ENCODE peak calls at places on chromosomes 3 and 15, in nine cellular contexts. R, T, N, F, J, V, Z, Y and O are unnamed samples.

GRCh38 chr3:13767896-13768295 is 112.0 kb downstream of the WNT7A start:
- DNase-seq in R (no peak), T (no peak), N (peak; percentile 68), F (no peak), J (peak; percentile 18), V (no peak), Z (no peak), Y (no peak), O (no peak)

GRCh38 chr3:42020681-42021307 is 58.9 kb upstream of the ULK4 start:
- DNase-seq in R (peak; percentile 68), T (no peak), N (no peak), F (peak; percentile 81), J (no peak), V (no peak), Z (peak; percentile 70), Y (no peak), O (no peak)

GRCh38 chr3:53495518-53496501 is 1.4 kb downstream of the CACNA1D start:
- DNase-seq in R (peak; percentile 10), T (no peak), N (peak; percentile 74), F (no peak), J (peak; percentile 49), V (no peak), Z (no peak), Y (no peak), O (no peak)

GRCh38 chr3:175422744-175423143 is 563.6 kb downstream of the NAALADL2 start:
- DNase-seq in R (no peak), T (no peak), N (no peak), F (no peak), J (no peak), V (no peak), Z (no peak), Y (no peak), O (no peak)

GRCh38 chr3:120767106-120767505 is 24.6 kb downstream of the GTF2E1 start:
- DNase-seq in R (no peak), T (no peak), N (no peak), F (no peak), J (no peak), V (no peak), Z (no peak), Y (no peak), O (no peak)

GRCh38 chr3:48543271-48543866 is 13.2 kb downstream of the PFKFB4 start:
- DNase-seq in R (no peak), T (no peak), N (no peak), F (no peak), J (no peak), V (no peak), Z (peak; percentile 43), Y (no peak), O (no peak)

GRCh38 chr15:68682906-68683490 is 104.2 kb downstream of the CORO2B start:
- DNase-seq in R (no peak), T (no peak), N (no peak), F (no peak), J (no peak), V (peak; percentile 47), Z (no peak), Y (no peak), O (no peak)

GRCh38 chr3:81789686-81790085 is 28.2 kb upstream of the GBE1 start:
- DNase-seq in R (no peak), T (no peak), N (no peak), F (no peak), J (no peak), V (no peak), Z (no peak), Y (no peak), O (no peak)

GRCh38 chr3:58585994-58586393 is 8.8 kb upstream of the FAM107A start:
- DNase-seq in R (no peak), T (no peak), N (no peak), F (no peak), J (peak; percentile 41), V (no peak), Z (no peak), Y (no peak), O (no peak)

GRCh38 chr15:69141286-69141701 is 19.1 kb upstream of the GLCE start:
- DNase-seq in R (peak; percentile 42), T (no peak), N (no peak), F (no peak), J (no peak), V (no peak), Z (no peak), Y (no peak), O (no peak)

GRCh38 chr3:24110051-24110450 is 165.0 kb downstream of the NR1D2 start:
- DNase-seq in R (no peak), T (peak; percentile 64), N (no peak), F (no peak), J (no peak), V (no peak), Z (peak; percentile 46), Y (no peak), O (no peak)

GRCh38 chr3:129424185-129424841 is 4.1 kb downstream of the EFCAB12 start:
- DNase-seq in R (no peak), T (no peak), N (no peak), F (no peak), J (peak; percentile 59), V (peak; percentile 7), Z (no peak), Y (no peak), O (peak; percentile 44)

GRCh38 chr15:34304613-34305012 is 33.0 kb downstream of the SLC12A6 start:
- DNase-seq in R (no peak), T (peak; percentile 55), N (no peak), F (peak; percentile 3), J (no peak), V (no peak), Z (no peak), Y (no peak), O (no peak)